ENCODE peak calls at places on chromosomes 4 and X, in ten cellular contexts. R is erythroblast; Y is mucosa of descending colon; U is COLO829; J is KG1; F is activated CD4-positive, alpha-beta T cell treated with anti-CD3 and anti-CD28 coated beads for 48 hours; P is Caki2; M is nucleus accumbens; X is SW480; B is BJ. Z is an unnamed sample.

GRCh38 chrX:84144991-84145390 is 43.0 kb downstream of the RPS6KA6 start:
- DNase-seq in P (no peak), F (no peak), J (no peak), R (no peak), Y (no peak), B (no peak), U (no peak), M (no peak), X (no peak), Z (no peak)

GRCh38 chrX:21806691-21807090 is 32.7 kb upstream of the MBTPS2 start:
- DNase-seq in F (no peak), R (no peak), M (no peak), X (peak), U (no peak), Y (no peak), B (no peak), J (no peak), P (peak), Z (no peak)

GRCh38 chr4:4302416-4302815 is 12.4 kb downstream of the ZBTB49 start:
- DNase-seq in Y (no peak), M (no peak), R (no peak), P (no peak), X (no peak), F (no peak), B (no peak), U (no peak), J (no peak), Z (no peak)

GRCh38 chrX:153662266-153662665 is 11.3 kb downstream of the PNCK start:
- DNase-seq in M (no peak), B (no peak), U (no peak), Y (peak), F (peak), R (peak), X (no peak), J (no peak), P (no peak), Z (no peak)

GRCh38 chrX:49704692-49705404 is 9.1 kb upstream of the PAGE1 start:
- DNase-seq in U (no peak), J (no peak), B (no peak), F (peak), P (no peak), M (no peak), X (no peak), Y (no peak), R (no peak), Z (no peak)

GRCh38 chrX:80879143-80879542 is 69.5 kb upstream of the BRWD3 start:
- DNase-seq in J (no peak), X (no peak), B (no peak), P (no peak), U (no peak), Y (peak), F (no peak), M (no peak), R (peak), Z (peak)

GRCh38 chr4:184815046-184815877 is 10.5 kb downstream of the ACSL1 start:
- DNase-seq in B (no peak), F (peak), Y (peak), X (peak), U (no peak), R (peak), M (peak), J (no peak), P (peak), Z (peak)

GRCh38 chr4:75653845-75654503 is 19.2 kb downstream of the G3BP2 start:
- DNase-seq in M (no peak), F (no peak), R (peak), B (no peak), P (peak), X (peak), J (no peak), Y (peak), U (no peak), Z (no peak)

GRCh38 chrX:64642482-64642881 is 247.2 kb upstream of the MTMR8 start:
- DNase-seq in R (no peak), X (no peak), U (no peak), Y (peak), P (no peak), F (peak), M (no peak), B (no peak), J (no peak), Z (no peak)

GRCh38 chr4:18127030-18127429 is 105.5 kb upstream of the LCORL start:
- DNase-seq in F (no peak), Y (no peak), R (no peak), P (no peak), M (no peak), U (no peak), X (no peak), B (no peak), J (no peak), Z (no peak)

GRCh38 chrX:45200741-45201234 is at the start of gene DIPK2B:
- DNase-seq in B (no peak), R (no peak), U (no peak), X (no peak), P (no peak), M (no peak), F (no peak), J (no peak), Y (no peak), Z (no peak)

GRCh38 chrX:31353095-31353494 is 281.3 kb upstream of the FTHL17 start:
- DNase-seq in X (no peak), R (no peak), P (peak), B (peak), Y (no peak), U (peak), M (no peak), F (no peak), J (no peak), Z (no peak)

GRCh38 chr4:148315049-148315448 is 127.2 kb downstream of the NR3C2 start:
- DNase-seq in P (peak), J (no peak), U (no peak), R (no peak), M (no peak), F (no peak), Y (no peak), B (no peak), X (peak), Z (no peak)

GRCh38 chr4:15376594-15376993 is 51.2 kb upstream of the C1QTNF7 start:
- DNase-seq in B (no peak), J (no peak), R (no peak), M (no peak), U (no peak), X (no peak), Y (no peak), P (no peak), F (no peak), Z (no peak)

GRCh38 chr4:123104275-123104674 is 181.9 kb upstream of the NUDT6 start:
- DNase-seq in M (no peak), R (no peak), J (no peak), P (no peak), B (no peak), X (no peak), U (no peak), F (no peak), Y (no peak), Z (no peak)

GRCh38 chrX:45806410-45807121 is 605.9 kb upstream of the DIPK2B start:
- DNase-seq in F (peak), P (peak), X (no peak), J (no peak), B (peak), R (no peak), U (peak), M (no peak), Y (peak), Z (no peak)

GRCh38 chr4:77358315-77358928 is 201.4 kb downstream of the CCNG2 start:
- DNase-seq in Y (peak), M (no peak), R (peak), P (peak), X (peak), B (no peak), F (peak), U (peak), J (peak), Z (peak)

GRCh38 chr4:164748375-164748774 is 5.6 kb upstream of the SMIM31 start:
- DNase-seq in U (peak), B (no peak), J (no peak), M (no peak), F (no peak), Y (no peak), R (peak), P (no peak), X (peak), Z (no peak)

GRCh38 chr4:57109530-57109846 is 697 bp downstream of the IGFBP7 start:
- DNase-seq in F (no peak), M (no peak), Y (no peak), X (no peak), B (no peak), P (no peak), U (no peak), R (no peak), J (no peak), Z (no peak)

GRCh38 chr4:158461336-158461735 is 60.3 kb upstream of the RXFP1 start:
- DNase-seq in J (no peak), F (no peak), X (no peak), U (no peak), M (no peak), B (peak), P (no peak), Y (no peak), R (no peak), Z (no peak)

GRCh38 chr4:82644731-82645126 is 82.9 kb upstream of the TMEM150C start:
- DNase-seq in B (no peak), R (no peak), J (no peak), X (no peak), Y (no peak), U (no peak), F (no peak), M (no peak), P (no peak), Z (no peak)

GRCh38 chrX:23394421-23394820 is 59.8 kb downstream of the PTCHD1 start:
- DNase-seq in B (no peak), F (no peak), X (no peak), M (no peak), Y (peak), R (no peak), U (no peak), J (no peak), P (no peak), Z (no peak)

GRCh38 chr4:55666535-55666934 is 30.4 kb upstream of the NMU start:
- DNase-seq in B (no peak), M (no peak), R (no peak), J (no peak), X (no peak), P (no peak), Y (no peak), U (no peak), F (no peak), Z (no peak)

GRCh38 chrX:102651968-102652744 is 873 bp downstream of the GPRASP1 start:
- DNase-seq in F (peak), Y (peak), J (no peak), U (no peak), P (no peak), B (no peak), M (peak), R (peak), X (no peak), Z (peak)

GRCh38 chr4:111506706-111507105 is 638.5 kb upstream of the FAM241A start:
- DNase-seq in P (no peak), U (no peak), B (peak), F (no peak), M (no peak), X (no peak), R (no peak), Y (no peak), J (no peak), Z (no peak)

GRCh38 chrX:147550217-147550616 is 361.5 kb upstream of the FMR1 start:
- DNase-seq in X (no peak), B (no peak), Y (peak), M (no peak), R (peak), F (peak), J (no peak), P (no peak), U (no peak), Z (no peak)

GRCh38 chr4:8506373-8507250 is 66.0 kb downstream of the TRMT44 start:
- DNase-seq in P (no peak), Y (peak), M (no peak), U (no peak), B (peak), X (no peak), R (no peak), F (no peak), J (no peak), Z (peak)

GRCh38 chr4:99679204-99679603 is 21.6 kb upstream of the C4orf54 start:
- DNase-seq in R (no peak), Y (no peak), F (no peak), B (no peak), X (no peak), J (no peak), M (no peak), P (no peak), U (peak), Z (no peak)

GRCh38 chrX:2748171-2748814 is 3.5 kb upstream of the XG start:
- DNase-seq in X (no peak), B (no peak), P (no peak), U (no peak), M (no peak), R (no peak), F (no peak), Y (no peak), J (no peak), Z (no peak)

GRCh38 chr4:23882976-23883531 is 6.8 kb downstream of the PPARGC1A start:
- DNase-seq in R (no peak), P (no peak), M (no peak), F (no peak), Y (no peak), B (no peak), U (no peak), J (no peak), X (no peak), Z (no peak)